ENCODE peak calls at places on chromosomes 16 and 17, in four cellular contexts. One of them, this sample, is unnamed.
A peak's percentile ranks its signal among the peaks of the same experiment; 100 is the strongest.

GRCh38 chr17:73510981-73511442 is 133.2 kb downstream of the SDK2 start:
- DNase-seq in mammary epithelial cell: no peak
- DNase-seq in aorta: no peak
- DNase-seq in cardiac muscle cell: no peak
- DNase-seq in this sample: no peak

GRCh38 chr17:6374761-6375312 is 60.1 kb downstream of the AIPL1 start:
- DNase-seq in mammary epithelial cell: peak; percentile 93
- DNase-seq in aorta: no peak
- DNase-seq in cardiac muscle cell: peak; percentile 49
- DNase-seq in this sample: no peak

GRCh38 chr17:81068411-81068810 is 33.5 kb downstream of the BAIAP2 start:
- DNase-seq in mammary epithelial cell: no peak
- DNase-seq in aorta: no peak
- DNase-seq in cardiac muscle cell: no peak
- DNase-seq in this sample: no peak

GRCh38 chr16:80231118-80231515 is 309.7 kb upstream of the DYNLRB2 start:
- DNase-seq in mammary epithelial cell: peak; percentile 23
- DNase-seq in aorta: no peak
- DNase-seq in cardiac muscle cell: no peak
- DNase-seq in this sample: no peak

GRCh38 chr17:75346906-75347305 is 57.7 kb upstream of the SLC25A19 start:
- DNase-seq in mammary epithelial cell: peak; percentile 68
- DNase-seq in aorta: no peak
- DNase-seq in cardiac muscle cell: no peak
- DNase-seq in this sample: no peak

GRCh38 chr17:65456368-65457151 is 104.9 kb downstream of the AXIN2 start:
- DNase-seq in mammary epithelial cell: no peak
- DNase-seq in aorta: no peak
- DNase-seq in cardiac muscle cell: peak; percentile 43
- DNase-seq in this sample: no peak

GRCh38 chr16:77965346-77965745 is 57.0 kb upstream of the CLEC3A start:
- DNase-seq in mammary epithelial cell: no peak
- DNase-seq in aorta: no peak
- DNase-seq in cardiac muscle cell: peak; percentile 44
- DNase-seq in this sample: no peak

GRCh38 chr16:75111514-75112280 is 4.9 kb downstream of the LDHD start:
- DNase-seq in mammary epithelial cell: no peak
- DNase-seq in aorta: no peak
- DNase-seq in cardiac muscle cell: no peak
- DNase-seq in this sample: peak; percentile 68

GRCh38 chr17:51258756-51259573 is 884 bp downstream of the MBTD1 start:
- DNase-seq in mammary epithelial cell: peak; percentile 4
- DNase-seq in aorta: no peak
- DNase-seq in cardiac muscle cell: peak; percentile 59
- DNase-seq in this sample: no peak

GRCh38 chr16:88732172-88732960 is 26.1 kb downstream of the CTU2 start:
- DNase-seq in mammary epithelial cell: no peak
- DNase-seq in aorta: no peak
- DNase-seq in cardiac muscle cell: no peak
- DNase-seq in this sample: no peak

GRCh38 chr17:17236295-17237025 is 508 bp downstream of the FLCN start:
- DNase-seq in mammary epithelial cell: peak; percentile 50
- DNase-seq in aorta: peak; percentile 55
- DNase-seq in cardiac muscle cell: no peak
- DNase-seq in this sample: no peak

GRCh38 chr17:2346475-2346874 is 9.2 kb downstream of the SGSM2 start:
- DNase-seq in mammary epithelial cell: no peak
- DNase-seq in aorta: no peak
- DNase-seq in cardiac muscle cell: no peak
- DNase-seq in this sample: peak; percentile 74

GRCh38 chr17:1227917-1228751 is 42.1 kb upstream of the BHLHA9 start:
- DNase-seq in mammary epithelial cell: no peak
- DNase-seq in aorta: no peak
- DNase-seq in cardiac muscle cell: peak; percentile 20
- DNase-seq in this sample: peak; percentile 73

GRCh38 chr17:55410722-55411462 is 10.7 kb downstream of the MMD start:
- DNase-seq in mammary epithelial cell: no peak
- DNase-seq in aorta: no peak
- DNase-seq in cardiac muscle cell: no peak
- DNase-seq in this sample: no peak
- H3K27ac ChIP-seq in mammary epithelial cell: no peak overlapping the region
- H3K27ac ChIP-seq in aorta: no peak overlapping the region
- H3K27ac ChIP-seq in cardiac muscle cell: peak overlapping the region; percentile 72
- H3K27ac ChIP-seq in this sample: no peak overlapping the region

GRCh38 chr17:79702550-79703236 is 28.1 kb upstream of the ENPP7 start:
- DNase-seq in mammary epithelial cell: no peak
- DNase-seq in aorta: no peak
- DNase-seq in cardiac muscle cell: no peak
- DNase-seq in this sample: no peak
- H3K4me3 ChIP-seq in mammary epithelial cell: no peak overlapping the region
- H3K4me3 ChIP-seq in aorta: no peak overlapping the region
- H3K4me3 ChIP-seq in cardiac muscle cell: no peak overlapping the region
- H3K4me3 ChIP-seq in this sample: no peak overlapping the region

DNA sequence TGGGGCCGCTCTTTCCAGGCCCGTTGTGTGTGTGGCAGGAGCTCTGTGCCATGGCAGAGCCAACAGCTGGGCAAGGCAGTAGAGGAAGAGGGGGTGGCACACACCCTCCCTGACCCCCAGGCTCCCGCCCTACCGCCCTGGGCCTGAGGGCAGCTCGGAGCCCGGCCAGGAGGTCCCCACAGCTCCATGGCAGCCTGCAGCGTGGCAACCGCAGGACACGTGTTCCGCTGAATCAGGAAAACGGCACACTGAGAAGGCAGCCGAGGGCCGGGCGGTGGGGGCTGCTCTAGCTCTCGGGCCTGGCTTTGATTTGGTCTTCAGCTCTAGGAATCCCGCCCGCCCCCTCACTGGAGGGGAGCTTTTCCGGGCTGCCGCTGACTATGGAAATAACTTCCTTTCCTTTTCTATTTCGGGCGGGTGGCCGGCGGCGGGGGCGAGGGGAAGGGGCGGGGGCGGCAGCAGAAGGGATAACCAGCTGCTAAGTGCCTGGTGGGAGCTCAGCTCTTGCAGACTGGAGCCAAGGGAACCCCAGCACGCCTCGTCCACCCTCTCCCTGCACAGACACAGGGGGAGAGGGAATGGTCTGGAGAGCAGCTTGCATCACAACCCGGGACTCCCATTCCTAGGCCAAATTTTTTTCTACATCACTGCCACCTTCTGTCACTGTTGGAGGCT is 24.7 kb upstream of the MRPS23 start:
- DNase-seq in mammary epithelial cell: peak; percentile 58
- DNase-seq in aorta: peak; percentile 93
- DNase-seq in cardiac muscle cell: peak; percentile 94
- DNase-seq in this sample: no peak
- H3K27ac ChIP-seq in mammary epithelial cell: peak overlapping the region; percentile 61
- H3K27ac ChIP-seq in aorta: peak overlapping the region; percentile 71
- H3K27ac ChIP-seq in cardiac muscle cell: peak overlapping the region; percentile 87
- H3K27ac ChIP-seq in this sample: peak overlapping the region; percentile 80

DNA sequence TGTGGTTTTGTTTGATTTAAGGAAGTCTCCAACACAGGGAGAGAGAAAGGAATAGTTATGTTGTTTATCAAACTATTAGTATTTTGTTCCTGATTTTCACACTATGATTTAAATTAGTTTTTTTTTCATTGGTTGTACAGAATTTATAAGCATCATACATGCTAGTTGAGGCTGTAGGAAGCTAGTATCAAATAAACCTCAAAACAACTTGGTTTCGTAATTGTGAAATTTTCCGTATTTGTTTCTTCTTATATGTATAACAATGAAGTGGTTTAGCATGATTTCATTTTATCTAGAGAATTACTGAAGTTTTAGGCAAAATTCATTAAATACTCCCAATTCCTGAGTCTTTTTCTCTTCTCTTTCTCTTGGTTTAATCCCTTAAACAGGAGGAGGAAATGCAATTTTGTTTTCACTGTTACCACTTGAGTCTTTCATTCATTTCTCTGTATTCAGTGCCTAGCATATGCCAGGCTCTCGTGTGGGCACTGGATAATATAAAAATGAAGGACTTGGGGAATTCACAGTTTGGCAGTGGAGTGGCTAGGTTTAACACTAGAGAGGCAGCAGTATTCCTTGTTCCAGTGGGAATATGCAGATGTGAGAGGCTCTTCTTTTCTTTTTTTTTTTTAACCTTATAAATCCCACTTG is 1.8 kb downstream of the CYLD start:
- DNase-seq in mammary epithelial cell: no peak
- DNase-seq in aorta: no peak
- DNase-seq in cardiac muscle cell: no peak
- DNase-seq in this sample: no peak
- H3K4me3 ChIP-seq in mammary epithelial cell: no peak overlapping the region
- H3K4me3 ChIP-seq in aorta: no peak overlapping the region
- H3K4me3 ChIP-seq in cardiac muscle cell: no peak overlapping the region
- H3K4me3 ChIP-seq in this sample: peak overlapping the region; percentile 85

DNA sequence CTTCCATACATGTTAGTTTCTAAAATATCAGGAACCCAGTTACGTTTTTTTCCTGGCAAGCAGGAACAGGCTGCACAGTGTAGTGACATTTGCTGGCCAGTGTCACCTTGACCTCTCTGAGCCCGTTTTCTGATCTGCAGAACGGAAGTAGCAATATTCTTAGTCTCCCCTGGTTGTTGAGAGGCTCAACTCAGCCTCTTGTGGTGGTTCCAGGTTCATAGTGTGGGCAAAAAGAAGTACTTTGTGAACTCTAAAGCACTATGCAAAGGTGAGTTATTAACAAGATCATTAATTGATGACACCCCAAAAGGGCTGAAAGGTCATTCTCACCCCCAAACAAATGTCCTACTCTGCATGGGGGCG is 15.7 kb downstream of the IGF2BP1 start:
- DNase-seq in mammary epithelial cell: no peak
- DNase-seq in aorta: no peak
- DNase-seq in cardiac muscle cell: no peak
- DNase-seq in this sample: no peak
- H3K27ac ChIP-seq in mammary epithelial cell: no peak overlapping the region
- H3K27ac ChIP-seq in aorta: no peak overlapping the region
- H3K27ac ChIP-seq in cardiac muscle cell: peak overlapping the region; percentile 98
- H3K27ac ChIP-seq in this sample: no peak overlapping the region

GRCh38 chr16:4651842-4652241 is 27.2 kb downstream of the MGRN1 start:
- DNase-seq in mammary epithelial cell: no peak
- DNase-seq in aorta: no peak
- DNase-seq in cardiac muscle cell: no peak
- DNase-seq in this sample: no peak

GRCh38 chr16:4649744-4650442 is 25.3 kb downstream of the MGRN1 start:
- DNase-seq in mammary epithelial cell: no peak
- DNase-seq in aorta: no peak
- DNase-seq in cardiac muscle cell: no peak
- DNase-seq in this sample: no peak

GRCh38 chr16:4647661-4647965 is 23.0 kb downstream of the MGRN1 start:
- DNase-seq in mammary epithelial cell: no peak
- DNase-seq in aorta: no peak
- DNase-seq in cardiac muscle cell: no peak
- DNase-seq in this sample: no peak

GRCh38 chr16:4646773-4647660 is 22.4 kb downstream of the MGRN1 start:
- DNase-seq in mammary epithelial cell: no peak
- DNase-seq in aorta: no peak
- DNase-seq in cardiac muscle cell: no peak
- DNase-seq in this sample: no peak

DNA sequence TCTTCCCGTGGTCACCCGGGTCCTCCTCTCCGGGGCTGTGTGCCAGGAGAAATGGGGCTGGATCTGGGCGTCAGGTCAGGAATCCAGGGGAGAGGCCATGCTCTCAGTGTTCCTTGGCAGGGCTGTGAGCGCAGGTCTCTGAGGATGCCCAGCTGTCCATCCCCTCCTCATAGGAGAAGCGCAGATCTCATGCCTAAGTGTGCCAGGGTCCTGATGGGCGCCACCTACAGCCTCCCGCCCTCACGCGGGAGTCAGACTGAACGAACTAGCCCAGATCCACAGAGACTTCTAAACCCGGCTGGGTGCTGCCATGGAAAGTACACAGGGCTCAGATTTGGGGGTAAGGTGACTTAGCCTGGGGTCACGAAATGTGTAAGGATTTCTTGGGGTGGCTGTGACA is 24.3 kb downstream of the MGRN1 start:
- DNase-seq in mammary epithelial cell: no peak
- DNase-seq in aorta: no peak
- DNase-seq in cardiac muscle cell: no peak
- DNase-seq in this sample: no peak
- H3K4me3 ChIP-seq in mammary epithelial cell: no peak overlapping the region
- H3K4me3 ChIP-seq in aorta: no peak overlapping the region
- H3K4me3 ChIP-seq in cardiac muscle cell: no peak overlapping the region
- H3K4me3 ChIP-seq in this sample: no peak overlapping the region

GRCh38 chr17:48438662-48439061 is 8.6 kb upstream of the SKAP1 start:
- DNase-seq in mammary epithelial cell: no peak
- DNase-seq in aorta: no peak
- DNase-seq in cardiac muscle cell: no peak
- DNase-seq in this sample: no peak
- H3K27ac ChIP-seq in mammary epithelial cell: no peak overlapping the region
- H3K27ac ChIP-seq in aorta: no peak overlapping the region
- H3K27ac ChIP-seq in cardiac muscle cell: no peak overlapping the region
- H3K27ac ChIP-seq in this sample: no peak overlapping the region

DNA sequence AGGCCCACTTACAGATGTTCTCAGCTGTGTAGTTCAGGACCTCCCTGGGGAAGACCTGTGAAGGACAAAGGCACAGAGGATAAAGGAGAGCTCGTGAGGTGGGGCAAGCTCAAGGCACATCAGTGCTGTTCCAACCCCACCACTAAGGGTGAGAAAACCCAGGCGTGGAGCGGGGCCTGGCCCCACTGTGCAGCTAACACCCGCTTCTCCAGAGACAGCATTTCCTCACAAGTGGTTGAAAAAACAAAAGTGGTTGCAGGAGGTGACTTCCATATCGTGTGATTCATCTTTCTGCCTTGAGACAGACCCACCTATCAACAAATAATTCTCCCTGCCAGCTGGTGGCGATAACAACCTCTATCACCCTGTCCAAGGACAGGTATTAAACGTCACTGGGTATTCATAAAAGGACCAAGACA is 30.0 kb downstream of the SNN start:
- DNase-seq in mammary epithelial cell: peak; percentile 61
- DNase-seq in aorta: no peak
- DNase-seq in cardiac muscle cell: no peak
- DNase-seq in this sample: no peak
- H3K4me3 ChIP-seq in mammary epithelial cell: no peak overlapping the region
- H3K4me3 ChIP-seq in aorta: no peak overlapping the region
- H3K4me3 ChIP-seq in cardiac muscle cell: no peak overlapping the region
- H3K4me3 ChIP-seq in this sample: no peak overlapping the region

DNA sequence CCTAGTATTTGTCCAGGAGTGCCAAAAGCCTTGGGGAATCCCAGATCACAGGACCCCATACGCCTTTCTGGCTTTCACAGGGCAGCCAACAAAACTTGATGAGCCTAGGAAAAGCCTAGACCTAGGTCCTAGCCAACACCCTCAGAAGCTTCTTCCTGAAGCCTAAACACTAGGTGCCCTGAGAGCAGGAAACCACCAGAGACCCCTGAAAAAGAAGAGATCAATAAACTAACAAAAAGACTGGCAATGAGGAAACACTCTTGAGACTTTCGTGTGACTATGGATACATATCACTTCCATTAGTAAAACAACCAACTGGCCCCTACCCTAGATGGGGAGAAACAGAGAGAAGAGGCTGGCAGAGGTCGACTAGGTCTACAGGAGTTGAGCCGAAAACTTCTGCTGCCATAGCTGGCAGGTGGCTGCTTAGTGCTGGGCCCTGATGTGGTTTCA is 1.2 kb downstream of the ORMDL3 start:
- DNase-seq in mammary epithelial cell: no peak
- DNase-seq in aorta: no peak
- DNase-seq in cardiac muscle cell: peak; percentile 18
- DNase-seq in this sample: no peak
- H3K27ac ChIP-seq in mammary epithelial cell: peak overlapping the region; percentile 49
- H3K27ac ChIP-seq in aorta: no peak overlapping the region
- H3K27ac ChIP-seq in cardiac muscle cell: no peak overlapping the region
- H3K27ac ChIP-seq in this sample: peak overlapping the region; percentile 93

GRCh38 chr16:14187517-14188338 is 116.6 kb downstream of the MRTFB start:
- DNase-seq in mammary epithelial cell: no peak
- DNase-seq in aorta: no peak
- DNase-seq in cardiac muscle cell: no peak
- DNase-seq in this sample: no peak
- H3K4me3 ChIP-seq in mammary epithelial cell: no peak overlapping the region
- H3K4me3 ChIP-seq in aorta: peak overlapping the region; percentile 54
- H3K4me3 ChIP-seq in cardiac muscle cell: peak overlapping the region; percentile 30
- H3K4me3 ChIP-seq in this sample: peak overlapping the region; percentile 50